ENCODE peak calls at places on chromosomes 3 and 15, in five cellular contexts. One of them, this sample, is unnamed.

GRCh38 chr3:72346526-72346926 is 501.7 kb downstream of the SHQ1 start:
- DNase-seq in endothelial cell of umbilical vein: peak
- DNase-seq in Peyer's patch: no peak
- DNase-seq in sigmoid colon: peak
- DNase-seq in stomach: no peak
- DNase-seq in this sample: peak

GRCh38 chr15:45715528-45715927 is 80.7 kb downstream of the SQOR start:
- DNase-seq in sigmoid colon: no peak
- DNase-seq in endothelial cell of umbilical vein: peak
- DNase-seq in Peyer's patch: no peak
- DNase-seq in stomach: no peak
- DNase-seq in this sample: no peak

GRCh38 chr3:192916455-192917257 is 1.0 kb downstream of the MB21D2 start:
- DNase-seq in endothelial cell of umbilical vein: peak
- DNase-seq in Peyer's patch: peak
- DNase-seq in sigmoid colon: peak
- DNase-seq in stomach: peak
- DNase-seq in this sample: peak

GRCh38 chr3:140378571-140379340 is 299.1 kb upstream of the TRIM42 start:
- DNase-seq in sigmoid colon: no peak
- DNase-seq in Peyer's patch: no peak
- DNase-seq in stomach: no peak
- DNase-seq in endothelial cell of umbilical vein: no peak
- DNase-seq in this sample: no peak

GRCh38 chr15:90072978-90073640 is 29.2 kb downstream of the IDH2 start:
- DNase-seq in Peyer's patch: no peak
- DNase-seq in sigmoid colon: no peak
- DNase-seq in stomach: no peak
- DNase-seq in endothelial cell of umbilical vein: no peak
- DNase-seq in this sample: no peak

GRCh38 chr3:78495326-78495725 is 1272.5 kb downstream of the ROBO1 start:
- DNase-seq in endothelial cell of umbilical vein: no peak
- DNase-seq in stomach: no peak
- DNase-seq in sigmoid colon: no peak
- DNase-seq in Peyer's patch: no peak
- DNase-seq in this sample: no peak

GRCh38 chr3:119695480-119695879 is 7.3 kb upstream of the CFAP91 start:
- DNase-seq in stomach: no peak
- DNase-seq in sigmoid colon: no peak
- DNase-seq in endothelial cell of umbilical vein: no peak
- DNase-seq in Peyer's patch: no peak
- DNase-seq in this sample: no peak

GRCh38 chr15:92074646-92075045 is 221.1 kb downstream of the SLCO3A1 start:
- DNase-seq in sigmoid colon: no peak
- DNase-seq in stomach: no peak
- DNase-seq in endothelial cell of umbilical vein: no peak
- DNase-seq in Peyer's patch: no peak
- DNase-seq in this sample: no peak

GRCh38 chr3:9638147-9638546 is 11.2 kb upstream of the MTMR14 start:
- DNase-seq in Peyer's patch: no peak
- DNase-seq in endothelial cell of umbilical vein: no peak
- DNase-seq in stomach: no peak
- DNase-seq in sigmoid colon: no peak
- DNase-seq in this sample: no peak

GRCh38 chr3:44685128-44685800 is 27.2 kb upstream of the ZNF502 start:
- DNase-seq in endothelial cell of umbilical vein: peak
- DNase-seq in sigmoid colon: peak
- DNase-seq in Peyer's patch: peak
- DNase-seq in stomach: peak
- DNase-seq in this sample: no peak

GRCh38 chr3:129552287-129553050 is 9.5 kb downstream of the H1-8 start:
- DNase-seq in stomach: no peak
- DNase-seq in sigmoid colon: no peak
- DNase-seq in Peyer's patch: no peak
- DNase-seq in endothelial cell of umbilical vein: peak
- DNase-seq in this sample: no peak

GRCh38 chr15:78873796-78874761 is 1.4 kb downstream of the MORF4L1 start:
- DNase-seq in sigmoid colon: no peak
- DNase-seq in stomach: no peak
- DNase-seq in Peyer's patch: no peak
- DNase-seq in endothelial cell of umbilical vein: no peak
- DNase-seq in this sample: no peak

DNA sequence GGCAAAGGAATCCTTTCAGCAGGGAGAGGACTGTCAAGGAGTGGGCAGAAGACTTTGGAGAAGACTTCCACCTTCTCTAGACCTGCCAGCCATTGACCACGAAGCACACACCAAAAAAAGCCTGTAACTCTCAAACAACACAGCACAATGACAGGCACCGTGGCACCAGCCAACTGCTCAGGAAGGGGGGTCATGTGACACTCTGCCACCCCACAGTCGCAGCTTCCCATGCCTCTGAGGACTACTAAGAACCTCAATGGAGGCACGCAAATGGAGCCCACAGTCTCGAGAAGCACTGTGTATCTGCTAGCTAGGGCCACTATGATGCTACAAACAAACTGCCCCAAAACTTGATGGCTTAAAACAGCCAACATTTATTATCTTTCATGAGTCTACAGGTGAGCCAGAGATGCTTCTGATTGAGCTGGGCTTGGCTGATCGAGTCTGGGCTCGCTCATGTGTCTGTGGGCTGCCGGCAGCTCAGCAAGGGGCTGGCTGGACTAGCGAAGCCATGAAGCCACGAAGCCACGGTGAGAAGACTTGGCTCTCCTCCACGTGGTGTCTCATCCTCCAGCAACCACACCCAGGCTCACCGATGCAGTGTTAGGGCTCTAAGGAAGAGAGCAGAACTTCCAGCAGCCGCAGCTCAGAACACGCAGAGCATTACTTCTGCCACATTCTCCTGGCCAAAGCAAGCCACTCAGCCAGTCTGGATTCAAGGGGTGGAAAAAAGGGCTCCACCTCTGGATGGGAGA is 171.6 kb upstream of the IQSEC1 start:
- DNase-seq in stomach: no peak
- DNase-seq in sigmoid colon: no peak
- DNase-seq in endothelial cell of umbilical vein: no peak
- DNase-seq in Peyer's patch: no peak
- DNase-seq in this sample: peak
- TF ChIP-seq POLR2A in stomach: no peak
- TF ChIP-seq POLR2A in sigmoid colon: no peak
- TF ChIP-seq POLR2A in endothelial cell of umbilical vein: no peak
- TF ChIP-seq POLR2A in Peyer's patch: no peak
- TF ChIP-seq POLR2A in this sample: no peak

GRCh38 chr15:56918046-56918906 is at the start of gene TCF12:
- DNase-seq in stomach: peak
- DNase-seq in sigmoid colon: peak
- DNase-seq in Peyer's patch: peak
- DNase-seq in endothelial cell of umbilical vein: peak
- DNase-seq in this sample: peak

GRCh38 chr15:56916825-56917477 is 1.5 kb upstream of the TCF12 start:
- DNase-seq in endothelial cell of umbilical vein: no peak
- DNase-seq in Peyer's patch: no peak
- DNase-seq in stomach: no peak
- DNase-seq in sigmoid colon: no peak
- DNase-seq in this sample: no peak

GRCh38 chr15:56917652-56918045 is 795 bp upstream of the TCF12 start:
- DNase-seq in stomach: no peak
- DNase-seq in sigmoid colon: no peak
- DNase-seq in Peyer's patch: no peak
- DNase-seq in endothelial cell of umbilical vein: no peak
- DNase-seq in this sample: no peak

GRCh38 chr15:56919708-56920637 is 1.5 kb downstream of the TCF12 start:
- DNase-seq in Peyer's patch: no peak
- DNase-seq in endothelial cell of umbilical vein: peak
- DNase-seq in sigmoid colon: peak
- DNase-seq in stomach: no peak
- DNase-seq in this sample: peak

GRCh38 chr15:56918907-56919707 is 663 bp downstream of the TCF12 start:
- DNase-seq in sigmoid colon: peak
- DNase-seq in stomach: peak
- DNase-seq in Peyer's patch: peak
- DNase-seq in endothelial cell of umbilical vein: peak
- DNase-seq in this sample: peak
- TF ChIP-seq POLR2A in sigmoid colon: no peak
- TF ChIP-seq POLR2A in stomach: no peak
- TF ChIP-seq POLR2A in Peyer's patch: no peak
- TF ChIP-seq POLR2A in endothelial cell of umbilical vein: peak
- TF ChIP-seq POLR2A in this sample: peak

GRCh38 chr3:12830785-12831581 is 10.4 kb downstream of the RPL32 start:
- DNase-seq in endothelial cell of umbilical vein: no peak
- DNase-seq in Peyer's patch: no peak
- DNase-seq in sigmoid colon: no peak
- DNase-seq in stomach: no peak
- DNase-seq in this sample: no peak
- TF ChIP-seq POLR2A in endothelial cell of umbilical vein: no peak
- TF ChIP-seq POLR2A in Peyer's patch: no peak
- TF ChIP-seq POLR2A in sigmoid colon: no peak
- TF ChIP-seq POLR2A in stomach: no peak
- TF ChIP-seq POLR2A in this sample: no peak

GRCh38 chr3:169240786-169241486 is 422.6 kb downstream of the MECOM start:
- DNase-seq in Peyer's patch: no peak
- DNase-seq in stomach: no peak
- DNase-seq in endothelial cell of umbilical vein: peak
- DNase-seq in sigmoid colon: no peak
- DNase-seq in this sample: no peak
- TF ChIP-seq POLR2A in Peyer's patch: no peak
- TF ChIP-seq POLR2A in stomach: no peak
- TF ChIP-seq POLR2A in endothelial cell of umbilical vein: no peak
- TF ChIP-seq POLR2A in sigmoid colon: no peak
- TF ChIP-seq POLR2A in this sample: no peak

GRCh38 chr3:50338989-50339388 is 1.6 kb downstream of the RASSF1 start:
- DNase-seq in endothelial cell of umbilical vein: no peak
- DNase-seq in sigmoid colon: no peak
- DNase-seq in stomach: no peak
- DNase-seq in Peyer's patch: no peak
- DNase-seq in this sample: no peak

GRCh38 chr3:50339485-50340196 is 995 bp downstream of the RASSF1 start:
- DNase-seq in endothelial cell of umbilical vein: no peak
- DNase-seq in sigmoid colon: no peak
- DNase-seq in Peyer's patch: no peak
- DNase-seq in stomach: no peak
- DNase-seq in this sample: no peak

GRCh38 chr3:50341537-50341936 is 901 bp upstream of the RASSF1 start:
- DNase-seq in endothelial cell of umbilical vein: no peak
- DNase-seq in sigmoid colon: no peak
- DNase-seq in stomach: no peak
- DNase-seq in Peyer's patch: no peak
- DNase-seq in this sample: no peak

GRCh38 chr3:50341996-50342732 is 1.5 kb upstream of the RASSF1 start:
- DNase-seq in sigmoid colon: no peak
- DNase-seq in stomach: no peak
- DNase-seq in Peyer's patch: no peak
- DNase-seq in endothelial cell of umbilical vein: no peak
- DNase-seq in this sample: no peak

GRCh38 chr3:50340404-50341329 is at the start of gene RASSF1:
- DNase-seq in stomach: peak
- DNase-seq in Peyer's patch: peak
- DNase-seq in endothelial cell of umbilical vein: no peak
- DNase-seq in sigmoid colon: peak
- DNase-seq in this sample: no peak
- TF ChIP-seq POLR2A in stomach: no peak
- TF ChIP-seq POLR2A in Peyer's patch: no peak
- TF ChIP-seq POLR2A in endothelial cell of umbilical vein: peak
- TF ChIP-seq POLR2A in sigmoid colon: peak
- TF ChIP-seq POLR2A in this sample: no peak

GRCh38 chr3:171672538-171672937 is 137.7 kb downstream of the PLD1 start:
- DNase-seq in endothelial cell of umbilical vein: no peak
- DNase-seq in sigmoid colon: no peak
- DNase-seq in stomach: no peak
- DNase-seq in Peyer's patch: no peak
- DNase-seq in this sample: no peak

GRCh38 chr3:171673951-171674350 is 136.3 kb downstream of the PLD1 start:
- DNase-seq in sigmoid colon: no peak
- DNase-seq in stomach: no peak
- DNase-seq in endothelial cell of umbilical vein: no peak
- DNase-seq in Peyer's patch: no peak
- DNase-seq in this sample: no peak

GRCh38 chr3:171677706-171678105 is 132.6 kb downstream of the PLD1 start:
- DNase-seq in sigmoid colon: no peak
- DNase-seq in stomach: no peak
- DNase-seq in Peyer's patch: no peak
- DNase-seq in endothelial cell of umbilical vein: peak
- DNase-seq in this sample: no peak

GRCh38 chr3:171679011-171679492 is 131.2 kb downstream of the PLD1 start:
- DNase-seq in Peyer's patch: no peak
- DNase-seq in stomach: no peak
- DNase-seq in sigmoid colon: no peak
- DNase-seq in endothelial cell of umbilical vein: no peak
- DNase-seq in this sample: no peak

DNA sequence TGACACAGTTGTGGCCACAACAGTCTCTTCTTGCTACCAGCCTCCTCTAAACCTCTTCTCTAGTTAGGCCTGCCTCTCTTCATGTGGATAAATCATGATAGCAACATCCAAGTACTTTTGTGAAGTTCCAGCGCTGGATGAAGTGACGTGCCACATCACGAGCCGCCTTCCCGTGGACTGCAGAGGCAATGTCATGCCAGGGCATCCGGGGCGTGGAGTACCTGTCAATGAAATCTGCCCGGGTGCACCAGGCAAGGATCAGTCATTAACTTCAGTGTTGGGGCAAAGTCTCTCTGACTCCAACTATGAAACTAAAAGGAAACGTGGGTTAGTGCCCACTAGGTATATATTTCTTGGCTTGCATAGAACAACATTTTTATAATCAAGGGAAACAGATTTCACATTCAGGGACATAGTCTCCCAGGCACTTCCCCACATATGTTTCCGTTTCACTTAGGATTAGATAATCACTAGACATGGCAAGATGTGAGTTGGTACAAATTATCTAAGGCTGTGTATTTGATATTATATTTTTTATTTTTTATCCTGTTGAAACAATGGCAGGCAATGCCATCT is 133.6 kb downstream of the PLD1 start:
- DNase-seq in sigmoid colon: no peak
- DNase-seq in stomach: no peak
- DNase-seq in endothelial cell of umbilical vein: peak
- DNase-seq in Peyer's patch: peak
- DNase-seq in this sample: no peak
- TF ChIP-seq POLR2A in sigmoid colon: no peak
- TF ChIP-seq POLR2A in stomach: no peak
- TF ChIP-seq POLR2A in endothelial cell of umbilical vein: no peak
- TF ChIP-seq POLR2A in Peyer's patch: no peak
- TF ChIP-seq POLR2A in this sample: no peak

GRCh38 chr3:134485620-134486576 is at the start of the genes ANAPC13 and CEP63:
- DNase-seq in endothelial cell of umbilical vein: peak
- DNase-seq in stomach: peak
- DNase-seq in Peyer's patch: peak
- DNase-seq in sigmoid colon: peak
- DNase-seq in this sample: peak
- TF ChIP-seq POLR2A in endothelial cell of umbilical vein: peak
- TF ChIP-seq POLR2A in stomach: no peak
- TF ChIP-seq POLR2A in Peyer's patch: peak
- TF ChIP-seq POLR2A in sigmoid colon: peak
- TF ChIP-seq POLR2A in this sample: peak

GRCh38 chr3:42544492-42545283 is 37.1 kb downstream of the SEC22C start:
- DNase-seq in Peyer's patch: peak
- DNase-seq in sigmoid colon: peak
- DNase-seq in stomach: peak
- DNase-seq in endothelial cell of umbilical vein: peak
- DNase-seq in this sample: no peak
- TF ChIP-seq POLR2A in Peyer's patch: no peak
- TF ChIP-seq POLR2A in sigmoid colon: no peak
- TF ChIP-seq POLR2A in stomach: no peak
- TF ChIP-seq POLR2A in endothelial cell of umbilical vein: no peak
- TF ChIP-seq POLR2A in this sample: no peak